ENCODE peak calls at places on chromosomes 11 and 22, in seven cellular contexts. E is memory B cell, U is germinal center, W is GDM1, F is Calu3, V is T-helper 2 cell, Y is astrocyte. A is an unnamed sample.

GRCh38 chr22:39134366-39135091 is 18.0 kb downstream of the CBX7 start:
- DNase-seq in E (no peak), U (no peak), W (no peak), F (no peak), V (no peak), Y (no peak), A (no peak)

GRCh38 chr11:64925536-64926449 is 1.3 kb downstream of the PPP2R5B start:
- DNase-seq in E (no peak), U (no peak), W (no peak), F (no peak), V (no peak), Y (no peak), A (no peak)

GRCh38 chr11:13308704-13309103 is 31.1 kb downstream of the BMAL1 start:
- DNase-seq in E (no peak), U (no peak), W (no peak), F (no peak), V (no peak), Y (no peak), A (no peak)

GRCh38 chr22:35089139-35089538 is 23.2 kb downstream of the ISX start:
- DNase-seq in E (no peak), U (no peak), W (no peak), F (no peak), V (no peak), Y (no peak), A (no peak)

GRCh38 chr11:11036185-11037161 is 178.6 kb upstream of the ZBED5 start:
- DNase-seq in E (peak), U (peak), W (peak), F (peak), V (no peak), Y (peak), A (peak)

GRCh38 chr11:85725510-85726258 is 39.7 kb upstream of the CCDC89 start:
- DNase-seq in E (no peak), U (no peak), W (no peak), F (no peak), V (no peak), Y (peak), A (no peak)

GRCh38 chr22:50529416-50530279 is at the start of gene TYMP:
- DNase-seq in E (peak), U (peak), W (no peak), F (peak), V (peak), Y (no peak), A (peak)

GRCh38 chr11:108135845-108136599 is 14.7 kb downstream of the ACAT1 start:
- DNase-seq in E (no peak), U (peak), W (no peak), F (no peak), V (no peak), Y (peak), A (no peak)

GRCh38 chr11:59172345-59173079 is 580 bp downstream of the DTX4 start:
- DNase-seq in E (peak), U (peak), W (no peak), F (peak), V (no peak), Y (no peak), A (peak)

GRCh38 chr11:72781313-72782080 is 12.3 kb downstream of the STARD10 start:
- DNase-seq in E (peak), U (peak), W (no peak), F (peak), V (peak), Y (no peak), A (no peak)

GRCh38 chr11:129390303-129390816 is 14.7 kb downstream of the BARX2 start:
- DNase-seq in E (no peak), U (no peak), W (no peak), F (no peak), V (no peak), Y (no peak), A (no peak)

GRCh38 chr11:69376155-69377028 is 82.4 kb downstream of the MYEOV start:
- DNase-seq in E (no peak), U (no peak), W (no peak), F (no peak), V (no peak), Y (no peak), A (no peak)

GRCh38 chr22:24947881-24948280 is 1.4 kb upstream of the LHFPL7 start:
- DNase-seq in E (no peak), U (no peak), W (no peak), F (no peak), V (no peak), Y (no peak), A (no peak)

GRCh38 chr11:7846003-7846402 is 49.3 kb upstream of the OR5P2 start:
- DNase-seq in E (no peak), U (no peak), W (no peak), F (no peak), V (no peak), Y (no peak), A (no peak)

GRCh38 chr11:73189315-73189714 is 28.8 kb upstream of the P2RY2 start:
- DNase-seq in E (peak), U (peak), W (peak), F (no peak), V (no peak), Y (no peak), A (peak)